ENCODE peak calls at places on chromosomes 3 and 15, in eight cellular contexts. A, H, U, Y, O, V, I and P are unnamed samples.

GRCh38 chr3:45513041-45513440 is 81.5 kb upstream of the LIMD1 start:
- DNase-seq in V (no peak), U (no peak), O (no peak), H (no peak), A (no peak), Y (no peak), I (no peak), P (no peak)

GRCh38 chr3:53196575-53197407 is 35.8 kb downstream of the PRKCD start:
- DNase-seq in I (peak; percentile 83), V (peak; percentile 93), U (peak; percentile 81), H (peak; percentile 27), O (no peak), Y (no peak), A (peak; percentile 39), P (peak; percentile 62)

GRCh38 chr15:34810455-34811146 is 15.3 kb upstream of the ACTC1 start:
- DNase-seq in Y (peak; percentile 40), H (peak; percentile 98), O (peak; percentile 92), I (no peak), U (no peak), V (no peak), A (peak; percentile 98), P (peak; percentile 98)

GRCh38 chr3:71360170-71360569 is 223.4 kb downstream of the FOXP1 start:
- DNase-seq in A (no peak), I (no peak), Y (no peak), O (no peak), U (no peak), H (no peak), V (no peak), P (no peak)

GRCh38 chr15:77554306-77555080 is 78.2 kb downstream of the LINGO1 start:
- DNase-seq in A (no peak), O (no peak), I (no peak), H (no peak), Y (no peak), V (no peak), U (no peak), P (no peak)

GRCh38 chr3:123880998-123881561 is 3.1 kb downstream of the MYLK start:
- DNase-seq in A (peak; percentile 42), Y (no peak), I (peak; percentile 15), O (peak; percentile 22), H (peak; percentile 74), U (peak; percentile 73), V (no peak), P (peak; percentile 52)

GRCh38 chr3:1183320-1184048 is 90.7 kb downstream of the CNTN6 start:
- DNase-seq in U (no peak), A (peak; percentile 92), O (peak; percentile 35), H (peak; percentile 90), Y (no peak), V (no peak), I (no peak), P (peak; percentile 93)

GRCh38 chr15:66631616-66632263 is 65.9 kb upstream of the LCTL start:
- DNase-seq in V (no peak), I (no peak), H (no peak), O (no peak), U (no peak), Y (no peak), A (no peak), P (no peak)

GRCh38 chr3:55718475-55718874 is 231.4 kb upstream of the WNT5A start:
- DNase-seq in U (no peak), H (peak; percentile 42), V (no peak), Y (no peak), I (no peak), O (no peak), A (peak; percentile 66), P (peak; percentile 77)

GRCh38 chr15:48427960-48428547 is 96.8 kb downstream of the DUT start:
- DNase-seq in O (no peak), I (no peak), H (peak; percentile 90), U (no peak), A (peak; percentile 94), Y (no peak), V (no peak), P (peak; percentile 95)

GRCh38 chr15:101505610-101506337 is 16.3 kb upstream of the PCSK6 start:
- DNase-seq in I (no peak), Y (no peak), A (no peak), H (no peak), V (no peak), U (no peak), O (no peak), P (no peak)

GRCh38 chr3:26281284-26281977 is 341.1 kb upstream of the LRRC3B start:
- DNase-seq in I (no peak), V (peak; percentile 49), A (no peak), H (no peak), O (peak; percentile 2), U (no peak), Y (no peak), P (no peak)

GRCh38 chr15:74406992-74407705 is 26.6 kb downstream of the SEMA7A start:
- DNase-seq in H (peak; percentile 97), A (peak; percentile 94), U (peak; percentile 29), I (no peak), Y (no peak), V (no peak), O (peak; percentile 88), P (peak; percentile 97)

GRCh38 chr15:85037617-85038016 is 56.0 kb downstream of the PDE8A start:
- DNase-seq in H (no peak), Y (no peak), A (no peak), I (no peak), V (no peak), O (no peak), U (no peak), P (no peak)
- H3K79me2 ChIP-seq in H (peaks cover 99% of the 10 kb centered on the region), Y (no peaks in the 10 kb centered on the region), A (peaks cover 51% of the 10 kb centered on the region), I (peaks cover 63% of the 10 kb centered on the region), V (no peaks in the 10 kb centered on the region), O (peaks cover 16% of the 10 kb centered on the region), U (no peaks in the 10 kb centered on the region), P (no peaks in the 10 kb centered on the region)

DNA sequence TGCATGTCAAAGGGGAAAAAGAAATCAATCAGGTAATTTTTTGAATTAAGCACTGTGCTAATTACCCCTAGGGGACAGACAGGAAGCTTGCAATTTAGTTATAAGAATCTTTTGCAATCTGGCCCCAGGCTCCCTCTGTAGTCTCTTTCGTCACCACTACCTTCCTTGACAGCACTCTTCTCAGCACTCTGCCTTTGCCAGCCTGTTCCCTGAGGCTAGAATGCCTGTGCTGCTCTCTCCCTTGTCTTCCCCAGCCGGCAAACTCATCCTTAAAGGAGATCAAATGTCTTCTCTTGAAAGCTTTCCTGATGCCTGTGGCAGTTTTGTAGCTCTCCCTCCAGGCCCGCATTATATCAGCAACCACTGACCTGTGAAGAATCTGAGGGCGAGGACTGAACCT is 32.4 kb upstream of the PRTG start:
- DNase-seq in V (no peak), H (peak; percentile 29), U (peak; percentile 39), O (peak; percentile 67), I (no peak), Y (peak; percentile 19), A (no peak), P (no peak)
- H3K4me2 ChIP-seq in V (no peak overlapping the region), H (no peak overlapping the region), U (no peak overlapping the region), O (no peak overlapping the region), I (no peak overlapping the region), Y (no peak overlapping the region), A (no peak overlapping the region), P (no peak overlapping the region)

DNA sequence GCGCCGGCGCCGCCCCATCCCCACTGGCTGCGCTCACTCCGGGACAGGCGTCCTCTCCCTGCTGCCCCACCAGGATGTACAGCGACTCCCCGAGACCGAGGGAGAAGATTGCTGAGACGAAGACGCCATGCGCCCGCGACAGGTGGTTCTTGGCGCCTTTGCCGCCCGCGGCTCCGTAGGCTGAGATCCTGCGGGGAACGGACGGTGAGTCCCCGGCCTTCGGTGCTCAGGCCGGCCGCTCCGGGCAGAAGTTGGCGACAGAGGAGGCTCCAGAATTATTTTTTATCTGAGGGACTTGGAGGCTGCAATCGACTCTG is 1.6 kb downstream of the LTK start:
- DNase-seq in I (no peak), H (no peak), Y (no peak), U (peak; percentile 35), V (no peak), A (no peak), O (no peak), P (no peak)
- TF ChIP-seq EZH2 in I (no peak), H (no peak), Y (no peak), U (peak; percentile 98), V (no peak), A (peak; percentile 52), O (no peak), P (no peak)

GRCh38 chr3:16448691-16449090 is 64.8 kb downstream of the RFTN1 start:
- DNase-seq in Y (peak; percentile 19), O (peak; percentile 90), A (peak; percentile 98), U (peak; percentile 24), H (peak; percentile 98), V (no peak), I (peak; percentile 54), P (peak; percentile 99)
- H3K79me2 ChIP-seq in Y (no peaks in the 10 kb centered on the region), O (no peaks in the 10 kb centered on the region), A (peaks cover 55% of the 10 kb centered on the region), U (no peaks in the 10 kb centered on the region), H (peaks cover 73% of the 10 kb centered on the region), V (no peaks in the 10 kb centered on the region), I (no peaks in the 10 kb centered on the region), P (peaks cover 2% of the 10 kb centered on the region)